ENCODE peak calls at places on chromosomes 7 and 10, in five cellular contexts. O is colonic mucosa, P is PC-9, B is stomach, N is sigmoid colon. K is an unnamed sample.
A peak's percentile ranks its signal among the peaks of the same experiment; 100 is the strongest.

GRCh38 chr7:17556247-17556646 is 257.8 kb downstream of the AHR start:
- DNase-seq in P (no peak), N (no peak), O (no peak), B (no peak), K (no peak)

GRCh38 chr7:94368371-94368791 is 26.3 kb upstream of the COL1A2 start:
- DNase-seq in B (no peak), O (no peak), P (no peak), N (no peak), K (no peak)

GRCh38 chr7:13990319-13990983 is 985 bp upstream of the ETV1 start:
- DNase-seq in P (peak; percentile 57), B (peak; percentile 37), N (peak; percentile 73), O (peak; percentile 56), K (peak; percentile 28)

GRCh38 chr7:18119985-18120384 is 92.3 kb upstream of the PRPS1L1 start:
- DNase-seq in P (no peak), B (no peak), N (no peak), O (no peak), K (no peak)

GRCh38 chr10:116540814-116541213 is 4.9 kb upstream of the PNLIP start:
- DNase-seq in N (no peak), P (no peak), B (no peak), O (no peak), K (no peak)

GRCh38 chr10:75493464-75493863 is 62.0 kb downstream of the LRMDA start:
- DNase-seq in P (no peak), B (no peak), N (no peak), O (no peak), K (no peak)

GRCh38 chr7:25238056-25238745 is 9.9 kb upstream of the NPVF start:
- DNase-seq in P (no peak), B (no peak), O (no peak), N (no peak), K (no peak)

GRCh38 chr7:538764-539685 is 19.4 kb upstream of the PDGFA start:
- DNase-seq in O (peak; percentile 66), P (peak; percentile 89), N (no peak), B (no peak), K (no peak)

GRCh38 chr7:68176974-68177373 is 1180.3 kb downstream of the TYW1 start:
- DNase-seq in B (peak; percentile 31), P (peak; percentile 68), N (no peak), O (peak; percentile 17), K (peak; percentile 49)

GRCh38 chr10:31739759-31740158 is 188.9 kb downstream of the ARHGAP12 start:
- DNase-seq in N (no peak), O (no peak), P (no peak), B (no peak), K (no peak)

GRCh38 chr10:100767428-100767779 is 22.0 kb downstream of the PAX2 start:
- DNase-seq in O (no peak), P (no peak), B (no peak), N (no peak), K (no peak)

GRCh38 chr10:124536496-124537050 is 75.0 kb downstream of the LHPP start:
- DNase-seq in P (no peak), B (no peak), N (no peak), O (no peak), K (no peak)
- TF ChIP-seq CTCF in P (no peak), B (no peak), N (no peak), O (no peak), K (no peak)

DNA sequence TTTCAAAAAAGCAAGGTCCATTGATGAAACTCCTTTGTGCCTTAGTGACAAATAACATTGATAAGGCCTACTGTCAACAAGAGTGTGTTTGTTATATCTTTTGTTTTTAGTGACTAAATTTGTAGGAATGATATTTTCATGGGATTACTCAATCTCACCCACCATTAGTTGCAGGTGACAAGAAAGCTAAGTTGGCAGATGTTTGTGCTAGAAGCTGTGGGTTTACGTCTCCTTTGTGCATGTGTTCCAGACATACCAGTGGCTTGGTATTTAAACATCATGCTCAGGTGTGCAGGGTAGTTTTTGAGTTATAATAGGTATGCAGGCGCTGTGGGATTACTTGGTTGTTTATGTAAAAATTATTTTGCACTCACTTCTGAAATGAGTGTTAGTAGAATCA is 178.6 kb downstream of the ANKRD30A start:
- DNase-seq in O (no peak), B (no peak), P (no peak), N (no peak), K (no peak)
- H3K9me3 ChIP-seq in O (no peaks in the 10 kb centered on the region), B (peaks cover 7% of the 10 kb centered on the region), P (no peaks in the 10 kb centered on the region), N (no peaks in the 10 kb centered on the region), K (no peaks in the 10 kb centered on the region)

DNA sequence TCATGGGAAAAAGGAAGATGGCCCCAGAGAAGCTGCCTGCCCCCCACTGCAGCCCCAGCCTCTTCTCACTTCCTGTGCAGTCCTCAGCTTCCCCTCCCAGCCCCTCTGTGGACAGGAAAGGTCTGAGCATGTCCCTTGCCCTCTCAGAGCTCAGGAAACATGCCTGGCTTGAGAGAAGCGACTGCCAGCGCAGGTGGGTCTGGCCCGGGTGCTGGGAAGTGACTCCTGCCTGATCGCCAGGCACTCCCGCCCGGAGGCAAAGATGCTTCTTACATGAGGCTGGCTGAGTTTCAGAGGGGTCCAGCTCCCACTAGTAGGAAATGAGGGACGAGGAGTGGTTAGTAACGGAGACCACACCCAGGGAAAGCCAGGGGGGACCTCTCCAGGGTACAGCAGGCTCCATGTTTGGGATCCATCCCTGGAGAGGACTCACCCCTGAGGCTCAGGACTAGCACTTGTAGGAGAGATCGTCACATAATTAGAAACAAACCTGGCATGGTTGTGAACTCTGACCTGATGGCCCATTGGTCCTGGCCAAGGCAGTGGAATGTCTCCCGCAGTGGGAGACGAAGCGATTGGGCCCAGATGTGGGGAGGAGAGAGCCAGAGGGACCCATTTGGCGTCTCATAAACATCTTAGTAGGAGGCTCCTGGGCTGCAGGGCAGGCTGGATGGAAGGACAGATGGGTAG is 12.3 kb downstream of the ELN start:
- DNase-seq in P (no peak), O (no peak), B (no peak), N (no peak), K (no peak)
- H3K4me1 ChIP-seq in P (no peaks in the 10 kb centered on the region), O (no peaks in the 10 kb centered on the region), B (peaks cover 31% of the 10 kb centered on the region), N (peaks cover 30% of the 10 kb centered on the region), K (no peaks in the 10 kb centered on the region)

GRCh38 chr7:106112972-106113421 is 885 bp upstream of the SYPL1 start:
- DNase-seq in O (no peak), N (no peak), P (no peak), B (no peak), K (no peak)

GRCh38 chr7:106111671-106112117 is 418 bp downstream of the SYPL1 start:
- DNase-seq in N (peak; percentile 87), P (peak; percentile 57), B (peak; percentile 80), O (no peak), K (no peak)

GRCh38 chr7:106110885-106111670 is 1.0 kb downstream of the SYPL1 start:
- DNase-seq in P (no peak), B (no peak), O (peak; percentile 25), N (no peak), K (no peak)

GRCh38 chr7:106110238-106110560 is 1.9 kb downstream of the SYPL1 start:
- DNase-seq in B (no peak), O (no peak), P (no peak), N (no peak), K (no peak)

GRCh38 chr7:106112118-106112971 is at the start of gene SYPL1:
- DNase-seq in B (peak; percentile 94), P (peak; percentile 80), N (peak; percentile 98), O (peak; percentile 91), K (peak; percentile 96)
- TF ChIP-seq CTCF in B (no peak), P (no peak), N (no peak), O (no peak), K (no peak)

DNA sequence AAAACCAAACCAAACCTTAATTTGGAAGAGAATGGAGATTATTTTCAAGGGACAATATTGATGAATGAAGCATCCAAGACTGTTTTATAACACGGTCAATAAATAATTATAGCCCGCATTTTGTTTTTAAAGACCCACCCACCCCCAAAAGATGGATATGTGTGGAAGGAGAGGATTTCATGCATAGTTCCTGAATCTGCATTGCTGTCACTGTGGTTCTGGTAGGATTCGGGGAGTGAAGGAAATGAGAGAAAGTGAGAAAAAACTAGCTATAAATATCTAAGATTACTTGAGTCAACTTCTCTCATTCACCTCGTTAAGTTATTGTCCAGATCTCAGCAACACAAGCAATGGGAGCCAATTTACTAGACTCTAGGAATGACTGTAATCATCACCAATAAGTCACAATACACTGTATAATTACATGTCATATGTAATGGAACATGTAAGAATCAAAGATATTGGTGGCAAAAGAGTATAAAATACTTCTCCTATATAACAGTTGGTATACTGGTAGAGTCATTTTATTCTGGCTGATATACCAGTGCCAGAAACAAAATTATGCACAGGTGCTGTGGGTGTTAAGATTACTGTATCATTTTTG is 30.2 kb downstream of the NAMPT start:
- DNase-seq in O (no peak), P (no peak), B (no peak), N (no peak), K (no peak)
- H3K9me3 ChIP-seq in O (no peaks in the 10 kb centered on the region), P (no peaks in the 10 kb centered on the region), B (no peaks in the 10 kb centered on the region), N (no peaks in the 10 kb centered on the region), K (no peaks in the 10 kb centered on the region)

GRCh38 chr10:56096226-56096517 is 264.9 kb downstream of the ZWINT start:
- DNase-seq in O (no peak), N (no peak), P (no peak), B (no peak), K (no peak)
- H3K4me1 ChIP-seq in O (no peaks in the 10 kb centered on the region), N (no peaks in the 10 kb centered on the region), P (no peaks in the 10 kb centered on the region), B (no peaks in the 10 kb centered on the region), K (no peaks in the 10 kb centered on the region)

DNA sequence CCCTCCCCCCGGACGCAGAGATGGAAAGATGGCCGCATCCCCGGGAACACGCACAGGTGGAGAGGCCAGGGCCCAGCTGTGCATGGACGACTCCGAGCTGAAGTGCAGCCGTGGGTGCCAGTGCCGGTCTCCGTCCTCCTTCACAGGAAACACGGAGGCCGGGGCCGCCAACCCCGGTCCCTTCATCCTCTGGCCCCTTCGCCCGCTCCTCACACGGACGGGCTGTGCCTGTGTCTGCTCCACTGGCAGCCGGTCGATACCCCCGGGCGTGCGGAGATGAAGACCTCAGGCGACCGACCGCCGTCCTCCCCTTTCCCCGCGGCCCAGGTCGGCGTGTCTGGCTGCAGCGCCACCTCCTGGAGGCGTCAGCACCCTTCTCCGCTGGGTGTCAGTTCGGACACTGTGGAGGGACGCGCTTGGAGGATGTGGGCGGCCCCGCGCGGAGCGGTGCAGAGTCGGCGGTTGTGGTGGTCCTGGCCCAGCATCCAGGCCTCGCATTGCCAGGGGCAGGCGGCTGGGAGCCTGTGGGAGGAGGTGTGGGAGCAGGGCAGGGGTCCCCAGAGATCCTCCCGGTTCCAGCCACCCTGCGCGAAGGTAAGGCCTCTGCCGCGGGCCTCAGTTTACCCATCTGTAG is 9.9 kb downstream of the ZNF511 start:
- DNase-seq in N (no peak), O (peak; percentile 60), B (peak; percentile 74), P (no peak), K (peak; percentile 71)
- TF ChIP-seq CTCF in N (peak; percentile 56), O (peak; percentile 75), B (no peak), P (peak; percentile 64), K (peak; percentile 75)

DNA sequence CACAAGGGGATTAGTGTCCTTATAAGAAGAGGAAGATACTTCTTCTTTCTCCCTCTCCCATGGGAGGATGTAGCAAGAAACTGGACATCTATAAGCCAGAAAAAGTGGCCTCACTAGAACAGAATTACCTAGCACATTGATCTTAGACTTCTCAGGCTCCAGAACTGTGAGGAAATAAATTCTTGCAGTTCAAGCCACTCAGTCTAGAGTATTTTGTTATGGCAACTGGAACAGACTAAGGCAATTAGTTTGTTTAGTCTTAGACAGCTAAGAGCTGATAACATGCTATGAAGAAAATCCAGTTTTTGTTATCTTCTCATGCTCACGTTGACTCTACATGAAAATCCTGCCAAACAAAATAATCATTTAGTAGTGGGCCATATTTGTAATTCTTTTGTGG is 627.6 kb upstream of the PHF14 start:
- DNase-seq in N (no peak), O (no peak), B (no peak), P (no peak), K (no peak)
- H3K9me3 ChIP-seq in N (no peaks in the 10 kb centered on the region), O (no peaks in the 10 kb centered on the region), B (no peaks in the 10 kb centered on the region), P (no peaks in the 10 kb centered on the region), K (no peaks in the 10 kb centered on the region)

GRCh38 chr7:158804335-158804734 is 25.0 kb downstream of the ESYT2 start:
- DNase-seq in B (no peak), N (no peak), P (no peak), O (no peak), K (no peak)
- H3K4me1 ChIP-seq in B (peaks cover 45% of the 10 kb centered on the region), N (peaks cover 36% of the 10 kb centered on the region), P (peaks cover 59% of the 10 kb centered on the region), O (no peaks in the 10 kb centered on the region), K (peaks cover 22% of the 10 kb centered on the region)